ENCODE peak calls at places on chromosome 2, in six cellular contexts. M, B, G, S, R and E are unnamed samples.

GRCh38 chr2:130381619-130382018 is 25.8 kb downstream of the PTPN18 start:
- DNase-seq in B (no peak), G (no peak), R (no peak), M (no peak), S (no peak), E (no peak)

GRCh38 chr2:236262238-236262637 is 2.0 kb downstream of the ASB18 start:
- DNase-seq in B (no peak), G (no peak), S (no peak), M (no peak), R (no peak), E (no peak)

GRCh38 chr2:197159681-197160211 is 150.8 kb downstream of the ANKRD44 start:
- DNase-seq in S (no peak), M (peak; percentile 71), B (no peak), G (no peak), R (peak; percentile 52), E (no peak)

GRCh38 chr2:36696533-36696932 is at the start of gene VIT:
- DNase-seq in S (no peak), M (peak; percentile 38), B (no peak), G (no peak), R (no peak), E (no peak)

GRCh38 chr2:27992787-27993747 is 102.5 kb downstream of the BABAM2 start:
- DNase-seq in S (no peak), B (no peak), M (peak; percentile 38), G (peak; percentile 29), R (peak; percentile 11), E (no peak)

GRCh38 chr2:231383701-231384435 is 11.6 kb upstream of the B3GNT7 start:
- DNase-seq in M (no peak), B (no peak), S (no peak), G (no peak), R (no peak), E (no peak)

GRCh38 chr2:4695281-4695861 is 992.0 kb downstream of the DCDC2C start:
- DNase-seq in M (no peak), S (no peak), R (no peak), B (no peak), G (no peak), E (no peak)

GRCh38 chr2:54455584-54456525 is at the start of gene SPTBN1:
- DNase-seq in R (peak; percentile 80), B (peak; percentile 63), S (no peak), M (peak; percentile 71), G (peak; percentile 92), E (peak; percentile 55)

GRCh38 chr2:238658054-238658407 is 189.9 kb upstream of the TWIST2 start:
- DNase-seq in G (no peak), R (no peak), B (no peak), M (no peak), S (no peak), E (no peak)

GRCh38 chr2:102109016-102109415 is 33.5 kb upstream of the IL1R1 start:
- DNase-seq in M (no peak), S (no peak), R (no peak), B (no peak), G (no peak), E (no peak)

GRCh38 chr2:222000326-222000725 is 298.5 kb downstream of the PAX3 start:
- DNase-seq in M (peak; percentile 60), R (peak; percentile 4), B (no peak), G (no peak), S (no peak), E (no peak)

GRCh38 chr2:139099721-139100120 is 319.5 kb upstream of the NXPH2 start:
- DNase-seq in S (no peak), G (no peak), M (no peak), R (no peak), B (no peak), E (no peak)

GRCh38 chr2:26395394-26395793 is 6.3 kb upstream of the DRC1 start:
- DNase-seq in R (no peak), G (peak; percentile 23), B (no peak), S (no peak), M (no peak), E (no peak)

GRCh38 chr2:152546230-152546837 is 170.9 kb downstream of the PRPF40A start:
- DNase-seq in M (no peak), S (no peak), R (no peak), B (no peak), G (no peak), E (no peak)

GRCh38 chr2:240165638-240166037 is 25.2 kb upstream of the OTOS start:
- DNase-seq in R (no peak), M (no peak), B (no peak), S (no peak), G (no peak), E (no peak)

DNA sequence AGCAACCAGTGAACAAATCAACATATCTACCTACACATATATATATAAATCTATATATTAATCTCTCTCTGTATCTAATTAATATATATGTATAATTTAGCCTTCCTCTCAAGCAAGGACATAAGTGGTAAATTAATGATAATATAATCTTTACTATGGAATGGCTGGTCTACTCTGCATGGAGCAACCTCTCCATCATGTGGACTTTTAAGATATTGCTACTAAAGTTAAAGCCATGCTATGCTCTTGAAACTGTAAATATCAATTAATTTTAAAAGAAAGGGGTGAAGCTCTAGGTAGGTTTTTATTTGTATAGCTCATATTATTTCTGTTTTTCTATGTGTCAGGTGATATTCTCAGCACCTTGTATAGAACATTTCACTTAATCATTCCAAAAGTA is 147.0 kb downstream of the PPP1R1C start:
- DNase-seq in B (no peak), S (no peak), G (no peak), R (no peak), M (peak; percentile 39), E (no peak)
- TF ChIP-seq CTCF in B (peak; percentile 58), S (no peak), G (no peak), R (peak; percentile 18), M (peak; percentile 80), E (peak; percentile 28)

GRCh38 chr2:206833291-206833690 is 67.9 kb downstream of the FASTKD2 start:
- DNase-seq in S (no peak), R (no peak), M (no peak), B (no peak), G (no peak), E (no peak)

GRCh38 chr2:206836722-206837121 is 71.3 kb downstream of the FASTKD2 start:
- DNase-seq in S (no peak), B (no peak), G (no peak), M (no peak), R (no peak), E (no peak)

GRCh38 chr2:206832886-206833285 is 67.5 kb downstream of the FASTKD2 start:
- DNase-seq in M (no peak), B (no peak), G (no peak), R (no peak), S (no peak), E (no peak)

DNA sequence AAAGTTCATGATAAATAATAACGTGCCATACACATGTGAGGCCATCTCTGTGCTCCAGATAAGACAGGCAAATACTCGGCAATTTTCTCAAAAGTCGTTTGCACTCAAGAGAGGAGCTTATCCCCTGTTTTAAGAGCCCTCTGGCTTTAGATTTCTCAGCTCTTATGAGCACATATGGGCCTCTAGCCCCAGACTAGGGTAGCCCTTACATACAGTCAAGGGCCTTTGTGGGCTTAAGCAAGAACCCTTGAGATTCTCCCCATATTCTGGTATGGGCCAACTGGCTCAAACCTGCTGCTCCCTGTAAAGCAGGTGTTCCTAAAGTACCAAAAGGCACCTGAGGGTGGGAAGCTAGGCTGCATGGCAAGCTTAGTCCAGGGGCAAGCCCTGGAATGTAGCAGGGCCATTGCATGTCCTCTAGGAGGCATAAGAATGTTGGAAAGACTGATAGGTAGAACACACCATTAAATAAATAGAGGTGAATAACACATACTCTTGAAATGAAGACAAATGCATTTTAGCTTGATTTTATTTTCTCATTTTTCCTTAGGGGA is 66.1 kb downstream of the FASTKD2 start:
- DNase-seq in R (no peak), B (no peak), S (no peak), M (no peak), G (peak; percentile 43), E (no peak)
- TF ChIP-seq CTCF in R (no peak), B (no peak), S (no peak), M (no peak), G (peak; percentile 34), E (no peak)

GRCh38 chr2:219443697-219444023 is 9.0 kb downstream of the SPEG start:
- DNase-seq in M (no peak), B (no peak), R (no peak), G (no peak), S (no peak), E (no peak)
- TF ChIP-seq CTCF in M (no peak), B (no peak), R (no peak), G (no peak), S (no peak), E (no peak)

GRCh38 chr2:99695121-99695773 is 205.4 kb upstream of the REV1 start:
- DNase-seq in G (no peak), R (no peak), B (no peak), M (no peak), S (no peak), E (no peak)

GRCh38 chr2:99691931-99692330 is 202.1 kb upstream of the REV1 start:
- DNase-seq in R (no peak), S (no peak), G (no peak), M (no peak), B (no peak), E (no peak)

GRCh38 chr2:99694331-99694730 is 204.5 kb upstream of the REV1 start:
- DNase-seq in S (no peak), B (no peak), M (no peak), G (no peak), R (no peak), E (no peak)

GRCh38 chr2:99695856-99696255 is 206.0 kb upstream of the REV1 start:
- DNase-seq in G (no peak), S (no peak), R (no peak), B (no peak), M (no peak), E (no peak)

GRCh38 chr2:99692785-99693184 is 203.0 kb upstream of the REV1 start:
- DNase-seq in B (no peak), M (no peak), G (peak; percentile 33), R (no peak), S (no peak), E (no peak)
- TF ChIP-seq CTCF in B (no peak), M (peak; percentile 8), G (peak; percentile 46), R (no peak), S (no peak), E (no peak)

DNA sequence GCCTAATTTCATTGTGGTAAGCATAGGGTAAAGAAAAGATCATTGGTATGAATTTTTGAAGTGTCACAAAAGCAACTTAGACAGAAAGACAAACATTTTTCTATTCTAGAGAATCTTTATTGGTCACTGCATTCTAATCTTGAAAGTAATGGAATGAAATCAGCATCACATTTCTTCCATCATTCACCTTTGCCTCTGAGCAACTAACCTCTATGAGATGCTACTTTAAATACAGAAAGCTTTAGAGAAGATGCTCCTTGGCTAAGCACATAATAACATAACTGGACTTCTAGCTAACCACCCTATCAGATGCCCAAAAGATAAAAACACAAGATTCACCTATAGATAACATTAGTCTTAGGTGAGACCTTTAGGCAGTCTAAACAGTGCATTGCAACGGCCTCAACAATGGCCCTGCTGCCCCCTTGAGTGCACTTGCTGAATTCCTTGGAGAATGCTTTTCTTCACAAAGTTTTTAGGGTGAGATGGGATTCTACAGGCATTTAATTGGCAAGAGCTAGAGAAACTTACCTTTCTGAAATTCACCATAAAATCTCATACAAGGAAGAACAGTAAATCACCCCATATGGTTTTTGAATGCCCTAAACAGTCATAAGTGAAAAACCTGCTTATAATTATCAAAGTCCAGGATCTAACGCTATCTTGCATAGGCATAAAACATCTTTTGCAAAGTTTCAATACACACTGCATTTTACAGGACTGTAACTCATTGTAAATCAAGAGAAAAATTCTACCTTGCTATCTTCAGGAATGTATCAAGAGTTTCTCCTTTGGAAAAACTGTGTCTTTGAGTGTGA is 791.3 kb upstream of the CHAC2 start:
- DNase-seq in M (no peak), R (peak; percentile 55), B (no peak), G (peak; percentile 75), S (no peak), E (no peak)
- TF ChIP-seq CTCF in M (peak; percentile 70), R (peak; percentile 43), B (no peak), G (peak; percentile 86), S (no peak), E (peak; percentile 53)